ENCODE peak calls at places on chromosome 5, in nine cellular contexts. K is IMR-90, T is tibial artery, J is breast epithelium, G is uterus, R is endodermal cell, V is aorta, H is heart right ventricle, A is cardiac muscle cell. S is an unnamed sample. For H3K4me1, the result is how much of the 10 kb centered on the place peaks cover.

GRCh38 chr5:149310947-149311675 is 34.2 kb upstream of the GRPEL2 start:
- DNase-seq in K (peak), T (no peak), J (no peak), G (peak), R (peak), V (no peak), H (peak), A (peak), S (peak)

GRCh38 chr5:179287631-179288030 is 57.6 kb downstream of the ADAMTS2 start:
- DNase-seq in K (no peak), T (peak), J (no peak), G (no peak), R (no peak), V (peak), H (no peak), A (no peak), S (no peak)

GRCh38 chr5:170138273-170138672 is 32.6 kb downstream of the FOXI1 start:
- DNase-seq in K (no peak), T (no peak), J (no peak), G (no peak), R (no peak), V (no peak), H (no peak), A (no peak), S (no peak)

GRCh38 chr5:37710965-37711364 is 128.9 kb downstream of the GDNF start:
- DNase-seq in K (peak), T (no peak), J (no peak), G (no peak), R (no peak), V (no peak), H (no peak), A (no peak), S (no peak)

GRCh38 chr5:79955496-79956172 is 35.4 kb downstream of the MTX3 start:
- DNase-seq in K (no peak), T (no peak), J (no peak), G (no peak), R (no peak), V (no peak), H (no peak), A (no peak), S (no peak)

GRCh38 chr5:116652903-116653302 is 78.3 kb upstream of the SEMA6A start:
- DNase-seq in K (no peak), T (no peak), J (no peak), G (no peak), R (no peak), V (no peak), H (no peak), A (peak), S (no peak)

GRCh38 chr5:115507682-115508081 is 36.9 kb downstream of the FEM1C start:
- DNase-seq in K (peak), T (no peak), J (no peak), G (no peak), R (no peak), V (no peak), H (no peak), A (peak), S (no peak)

GRCh38 chr5:78698218-78698751 is 49.7 kb upstream of the LHFPL2 start:
- DNase-seq in K (peak), T (peak), J (peak), G (no peak), R (no peak), V (no peak), H (peak), A (peak), S (peak)

GRCh38 chr5:157671592-157672330 is 428 bp downstream of the C5orf52 start:
- DNase-seq in K (no peak), T (no peak), J (no peak), G (no peak), R (peak), V (no peak), H (no peak), A (no peak), S (no peak)

GRCh38 chr5:157672976-157673375 is 1.6 kb downstream of the C5orf52 start:
- DNase-seq in K (no peak), T (no peak), J (no peak), G (no peak), R (no peak), V (no peak), H (no peak), A (no peak), S (no peak)

GRCh38 chr5:157668356-157668755 is 3.0 kb upstream of the C5orf52 start:
- DNase-seq in K (no peak), T (no peak), J (no peak), G (no peak), R (no peak), V (no peak), H (no peak), A (no peak), S (no peak)

GRCh38 chr5:157669701-157670097 is 1.6 kb upstream of the C5orf52 start:
- DNase-seq in K (no peak), T (no peak), J (no peak), G (no peak), R (peak), V (no peak), H (no peak), A (no peak), S (no peak)

DNA sequence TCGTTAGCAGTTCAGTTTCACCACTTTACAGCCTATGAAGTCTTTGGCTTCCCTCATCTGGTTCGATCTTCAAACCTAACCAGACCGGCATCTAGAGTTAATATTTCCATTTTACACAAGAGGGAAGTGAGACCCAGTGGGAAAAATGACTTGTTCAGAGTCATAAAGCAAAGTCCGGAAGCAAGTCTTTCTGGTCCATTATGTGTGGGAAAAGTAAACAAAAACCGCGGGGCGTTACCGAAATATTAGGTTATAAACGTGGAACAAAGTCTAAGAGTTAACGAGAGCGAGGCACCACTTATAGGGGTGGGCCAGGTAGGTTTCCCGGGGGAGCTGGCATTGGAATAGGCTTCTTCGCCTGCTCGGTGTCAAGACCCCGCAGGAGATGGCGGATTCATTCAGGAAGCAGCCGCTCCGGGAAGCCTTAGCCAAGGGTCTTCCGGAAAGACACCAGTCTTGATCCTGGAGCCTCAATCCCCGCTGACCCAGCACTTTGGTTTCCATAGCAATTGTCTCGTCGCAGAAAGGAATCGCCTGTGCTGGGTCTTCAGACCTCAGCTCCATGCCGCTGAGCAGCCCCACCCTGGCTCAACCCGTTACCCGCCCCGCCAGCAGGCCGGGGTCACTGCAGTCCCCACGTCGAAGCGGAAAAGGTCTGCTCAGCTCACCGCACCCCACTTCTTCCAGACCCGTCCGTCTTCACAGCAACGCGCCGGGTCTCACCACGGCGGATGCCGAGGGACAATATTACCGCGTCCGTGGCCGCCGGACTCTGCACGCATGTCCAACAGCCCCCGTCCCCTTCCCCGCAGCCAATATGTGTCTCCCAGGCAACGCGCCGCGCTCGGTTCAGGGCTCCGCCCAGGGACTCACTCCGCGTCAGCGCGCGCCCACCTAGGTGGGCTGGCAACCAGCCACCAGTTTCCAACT is at the start of gene C5orf52:
- DNase-seq in K (peak), T (no peak), J (no peak), G (peak), R (peak), V (peak), H (peak), A (peak), S (peak)
- H3K4me3 ChIP-seq in K (peak), T (peak), J (peak), G (peak), R (peak), V (peak), H (peak), A (peak), S (peak)

GRCh38 chr5:68259696-68260095 is 44.1 kb downstream of the PIK3R1 start:
- DNase-seq in K (no peak), T (no peak), J (no peak), G (no peak), R (no peak), V (no peak), H (no peak), A (no peak), S (no peak)
- H3K4me1 ChIP-seq in K (under half), T (half or more), J (under half), G (under half), R (under half), V (under half), H (half or more), A (under half), S (under half)

GRCh38 chr5:34585601-34586104 is 70.5 kb upstream of the RAI14 start:
- DNase-seq in K (peak), T (no peak), J (no peak), G (no peak), R (no peak), V (no peak), H (no peak), A (peak), S (no peak)
- H3K27ac ChIP-seq in K (peak), T (no peak), J (peak), G (peak), R (no peak), V (no peak), H (peak), A (no peak), S (no peak)

GRCh38 chr5:150757087-150757649 is 1.6 kb downstream of the DCTN4 start:
- DNase-seq in K (no peak), T (no peak), J (no peak), G (no peak), R (no peak), V (no peak), H (no peak), A (no peak), S (no peak)

GRCh38 chr5:150762216-150762615 is 3.4 kb upstream of the DCTN4 start:
- DNase-seq in K (no peak), T (no peak), J (no peak), G (no peak), R (no peak), V (no peak), H (no peak), A (peak), S (peak)

GRCh38 chr5:150758210-150758533 is 645 bp downstream of the DCTN4 start:
- DNase-seq in K (peak), T (no peak), J (no peak), G (no peak), R (no peak), V (no peak), H (no peak), A (no peak), S (no peak)

GRCh38 chr5:150758534-150759333 is at the start of gene DCTN4:
- DNase-seq in K (peak), T (peak), J (peak), G (peak), R (peak), V (peak), H (peak), A (peak), S (peak)

GRCh38 chr5:150759334-150759583 is 442 bp upstream of the DCTN4 start:
- DNase-seq in K (no peak), T (no peak), J (no peak), G (no peak), R (no peak), V (no peak), H (no peak), A (no peak), S (no peak)
- H3K4me3 ChIP-seq in K (peak), T (peak), J (peak), G (peak), R (peak), V (peak), H (peak), A (peak), S (peak)

DNA sequence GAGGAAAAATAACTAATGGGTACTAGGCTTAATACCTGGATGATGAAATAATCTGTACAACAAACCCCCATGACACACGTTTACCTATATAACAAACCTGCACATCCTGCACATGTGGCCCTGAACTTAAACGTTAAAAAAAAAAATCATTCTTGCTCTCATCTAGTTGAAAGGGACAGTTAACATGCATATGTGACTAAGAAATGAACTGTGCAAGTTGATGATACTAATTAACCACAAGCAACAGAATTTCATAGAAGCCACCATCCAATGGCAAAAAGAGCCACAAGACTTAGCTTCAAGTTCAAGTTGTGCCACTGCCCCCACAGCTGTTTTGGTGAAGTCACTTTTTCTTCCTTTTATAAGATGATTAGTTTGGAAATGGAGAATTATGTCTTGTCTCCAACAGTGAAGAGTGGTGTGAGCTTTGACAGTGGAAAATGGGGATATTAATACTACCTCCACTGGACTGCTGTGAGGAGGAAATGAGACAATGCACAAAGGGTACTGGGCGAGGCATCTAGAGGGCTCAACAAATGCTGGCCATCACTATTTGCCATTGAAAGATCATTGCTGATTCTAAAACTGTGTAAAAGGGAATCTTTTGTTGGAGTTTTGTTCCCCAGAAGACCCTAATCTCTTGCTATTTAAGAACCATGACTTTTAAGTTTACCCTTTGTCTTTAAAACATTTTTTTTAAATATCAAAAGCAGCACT is 202.1 kb downstream of the EBF1 start:
- DNase-seq in K (no peak), T (no peak), J (no peak), G (no peak), R (no peak), V (no peak), H (no peak), A (no peak), S (no peak)
- H3K4me1 ChIP-seq in K (under half), T (under half), J (under half), G (under half), R (under half), V (under half), H (under half), A (under half), S (under half)

GRCh38 chr5:107636555-107636954 is 34.2 kb downstream of the EFNA5 start:
- DNase-seq in K (no peak), T (no peak), J (no peak), G (no peak), R (no peak), V (no peak), H (no peak), A (no peak), S (no peak)
- H3K27ac ChIP-seq in K (no peak), T (no peak), J (no peak), G (no peak), R (no peak), V (no peak), H (no peak), A (no peak), S (no peak)

GRCh38 chr5:136018814-136019777 is 9.7 kb upstream of the TGFBI start:
- DNase-seq in K (peak), T (no peak), J (peak), G (peak), R (peak), V (no peak), H (peak), A (peak), S (no peak)
- H3K4me3 ChIP-seq in K (no peak), T (no peak), J (no peak), G (no peak), R (no peak), V (no peak), H (no peak), A (no peak), S (no peak)

DNA sequence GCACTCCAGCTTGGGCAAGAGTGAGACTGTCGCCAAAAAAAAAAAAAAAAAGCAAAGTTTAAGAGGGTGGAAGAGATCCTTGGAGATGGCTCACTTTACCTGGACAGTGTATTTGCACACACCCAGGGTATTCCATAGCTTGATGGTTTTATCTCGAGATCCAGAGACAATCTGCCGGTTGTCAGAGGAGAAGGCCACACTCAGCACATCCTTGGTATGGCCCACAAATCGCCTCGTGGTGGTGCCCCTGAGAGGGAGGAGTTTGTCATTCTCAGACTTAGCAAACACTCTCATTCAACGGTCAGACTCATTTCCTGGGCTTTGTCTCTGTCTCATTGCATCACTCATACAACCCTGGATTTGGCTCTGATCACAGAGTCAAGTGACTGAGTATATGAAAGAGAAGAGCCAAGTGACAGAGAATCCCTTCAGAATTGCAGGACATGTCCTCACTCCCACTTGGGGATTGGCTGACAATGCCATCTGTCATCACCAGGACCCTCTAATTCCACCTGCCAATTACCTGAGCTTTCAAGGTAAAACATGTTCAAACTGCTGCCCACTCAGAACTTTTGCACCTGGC is 2.2 kb downstream of the RACK1 start:
- DNase-seq in K (peak), T (peak), J (no peak), G (no peak), R (no peak), V (peak), H (no peak), A (peak), S (no peak)
- H3K4me1 ChIP-seq in K (under half), T (half or more), J (under half), G (under half), R (under half), V (under half), H (half or more), A (under half), S (under half)